ENCODE peak calls at places on chromosome 13, in nine cellular contexts. One of them, this sample, is unnamed.

GRCh38 chr13:45055902-45056648 is 64.2 kb upstream of the GTF2F2 start:
- DNase-seq in stomach: no peak
- DNase-seq in adrenal gland: no peak
- DNase-seq in HepG2: no peak
- DNase-seq in thoracic aorta: no peak
- DNase-seq in psoas muscle: no peak
- DNase-seq in IMR-90: peak
- DNase-seq in thyroid gland: no peak
- DNase-seq in RWPE1: peak
- DNase-seq in this sample: peak

GRCh38 chr13:41900918-41901317 is 60.0 kb downstream of the VWA8 start:
- DNase-seq in psoas muscle: no peak
- DNase-seq in thoracic aorta: no peak
- DNase-seq in IMR-90: peak
- DNase-seq in adrenal gland: peak
- DNase-seq in thyroid gland: no peak
- DNase-seq in HepG2: peak
- DNase-seq in RWPE1: no peak
- DNase-seq in stomach: no peak
- DNase-seq in this sample: no peak

GRCh38 chr13:83340170-83340569 is 542.1 kb downstream of the SLITRK1 start:
- DNase-seq in psoas muscle: no peak
- DNase-seq in HepG2: no peak
- DNase-seq in thyroid gland: no peak
- DNase-seq in IMR-90: no peak
- DNase-seq in thoracic aorta: no peak
- DNase-seq in stomach: no peak
- DNase-seq in RWPE1: no peak
- DNase-seq in adrenal gland: no peak
- DNase-seq in this sample: no peak

GRCh38 chr13:95437561-95437960 is 115.0 kb upstream of the CLDN10 start:
- DNase-seq in HepG2: no peak
- DNase-seq in thyroid gland: no peak
- DNase-seq in adrenal gland: peak
- DNase-seq in RWPE1: no peak
- DNase-seq in psoas muscle: no peak
- DNase-seq in stomach: no peak
- DNase-seq in thoracic aorta: no peak
- DNase-seq in IMR-90: no peak
- DNase-seq in this sample: no peak

GRCh38 chr13:26881154-26881553 is 120.6 kb upstream of the GPR12 start:
- DNase-seq in stomach: no peak
- DNase-seq in HepG2: no peak
- DNase-seq in RWPE1: peak
- DNase-seq in IMR-90: peak
- DNase-seq in thoracic aorta: no peak
- DNase-seq in adrenal gland: peak
- DNase-seq in thyroid gland: peak
- DNase-seq in psoas muscle: no peak
- DNase-seq in this sample: peak

GRCh38 chr13:86881390-86881789 is 789.8 kb upstream of the SLITRK5 start:
- DNase-seq in RWPE1: no peak
- DNase-seq in stomach: no peak
- DNase-seq in thoracic aorta: no peak
- DNase-seq in adrenal gland: no peak
- DNase-seq in HepG2: no peak
- DNase-seq in IMR-90: no peak
- DNase-seq in psoas muscle: no peak
- DNase-seq in thyroid gland: no peak
- DNase-seq in this sample: no peak

GRCh38 chr13:25177636-25178035 is 5.5 kb upstream of the AMER2 start:
- DNase-seq in thoracic aorta: no peak
- DNase-seq in IMR-90: no peak
- DNase-seq in thyroid gland: no peak
- DNase-seq in psoas muscle: no peak
- DNase-seq in RWPE1: no peak
- DNase-seq in HepG2: no peak
- DNase-seq in stomach: no peak
- DNase-seq in adrenal gland: no peak
- DNase-seq in this sample: no peak

GRCh38 chr13:40120288-40120687 is 464.8 kb downstream of the COG6 start:
- DNase-seq in RWPE1: no peak
- DNase-seq in adrenal gland: no peak
- DNase-seq in stomach: no peak
- DNase-seq in thoracic aorta: no peak
- DNase-seq in thyroid gland: no peak
- DNase-seq in psoas muscle: no peak
- DNase-seq in HepG2: no peak
- DNase-seq in IMR-90: no peak
- DNase-seq in this sample: no peak

GRCh38 chr13:35526577-35526976 is 50.1 kb upstream of the MAB21L1 start:
- DNase-seq in psoas muscle: no peak
- DNase-seq in stomach: no peak
- DNase-seq in adrenal gland: no peak
- DNase-seq in HepG2: no peak
- DNase-seq in IMR-90: no peak
- DNase-seq in RWPE1: no peak
- DNase-seq in thoracic aorta: no peak
- DNase-seq in thyroid gland: no peak
- DNase-seq in this sample: no peak

GRCh38 chr13:28489536-28489935 is 5.4 kb downstream of the FLT1 start:
- DNase-seq in psoas muscle: no peak
- DNase-seq in thoracic aorta: no peak
- DNase-seq in HepG2: no peak
- DNase-seq in stomach: no peak
- DNase-seq in IMR-90: peak
- DNase-seq in thyroid gland: no peak
- DNase-seq in adrenal gland: no peak
- DNase-seq in RWPE1: no peak
- DNase-seq in this sample: no peak

DNA sequence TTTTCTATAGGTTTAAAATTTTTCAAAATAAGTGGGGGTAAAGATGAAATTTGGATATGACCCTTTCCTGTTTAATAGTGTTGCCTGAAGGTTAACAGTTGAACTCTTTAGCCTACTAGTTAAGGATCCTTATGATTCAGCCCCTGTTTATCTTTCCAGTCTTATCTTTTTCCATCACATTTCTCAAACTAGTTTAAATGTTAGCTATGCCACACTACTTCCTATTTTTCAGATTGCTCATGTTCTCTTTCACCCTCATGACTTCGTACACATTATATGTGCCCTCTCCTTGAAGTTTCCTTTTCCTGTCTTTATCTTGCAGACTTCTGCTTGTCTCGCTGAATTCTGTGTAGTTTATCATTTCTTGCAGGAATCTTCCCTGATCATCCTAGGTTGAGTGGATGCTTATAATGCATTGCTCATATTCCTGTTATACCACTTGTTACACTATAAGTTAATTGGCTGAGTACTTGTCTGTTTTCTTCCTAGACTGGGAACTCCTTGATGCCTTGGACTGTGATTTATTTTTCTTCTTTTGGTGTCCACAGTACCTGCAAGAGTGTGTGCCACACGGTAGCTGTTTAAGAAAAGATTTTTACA is 86.7 kb downstream of the FNDC3A start:
- DNase-seq in thyroid gland: no peak
- DNase-seq in stomach: no peak
- DNase-seq in adrenal gland: no peak
- DNase-seq in thoracic aorta: no peak
- DNase-seq in HepG2: no peak
- DNase-seq in IMR-90: peak
- DNase-seq in psoas muscle: no peak
- DNase-seq in RWPE1: no peak
- DNase-seq in this sample: no peak
- H3K27ac ChIP-seq in thyroid gland: no peak
- H3K27ac ChIP-seq in stomach: no peak
- H3K27ac ChIP-seq in adrenal gland: no peak
- H3K27ac ChIP-seq in thoracic aorta: no peak
- H3K27ac ChIP-seq in HepG2: no peak
- H3K27ac ChIP-seq in IMR-90: no peak
- H3K27ac ChIP-seq in psoas muscle: no peak
- H3K27ac ChIP-seq in RWPE1: no peak
- H3K27ac ChIP-seq in this sample: peak

GRCh38 chr13:78192721-78193120 is 274.1 kb upstream of the EDNRB start:
- DNase-seq in thyroid gland: no peak
- DNase-seq in IMR-90: peak
- DNase-seq in thoracic aorta: no peak
- DNase-seq in adrenal gland: no peak
- DNase-seq in HepG2: no peak
- DNase-seq in stomach: no peak
- DNase-seq in RWPE1: no peak
- DNase-seq in psoas muscle: no peak
- DNase-seq in this sample: no peak
- H3K27ac ChIP-seq in thyroid gland: no peak
- H3K27ac ChIP-seq in IMR-90: no peak
- H3K27ac ChIP-seq in thoracic aorta: no peak
- H3K27ac ChIP-seq in adrenal gland: no peak
- H3K27ac ChIP-seq in HepG2: no peak
- H3K27ac ChIP-seq in stomach: no peak
- H3K27ac ChIP-seq in RWPE1: no peak
- H3K27ac ChIP-seq in psoas muscle: no peak
- H3K27ac ChIP-seq in this sample: no peak

DNA sequence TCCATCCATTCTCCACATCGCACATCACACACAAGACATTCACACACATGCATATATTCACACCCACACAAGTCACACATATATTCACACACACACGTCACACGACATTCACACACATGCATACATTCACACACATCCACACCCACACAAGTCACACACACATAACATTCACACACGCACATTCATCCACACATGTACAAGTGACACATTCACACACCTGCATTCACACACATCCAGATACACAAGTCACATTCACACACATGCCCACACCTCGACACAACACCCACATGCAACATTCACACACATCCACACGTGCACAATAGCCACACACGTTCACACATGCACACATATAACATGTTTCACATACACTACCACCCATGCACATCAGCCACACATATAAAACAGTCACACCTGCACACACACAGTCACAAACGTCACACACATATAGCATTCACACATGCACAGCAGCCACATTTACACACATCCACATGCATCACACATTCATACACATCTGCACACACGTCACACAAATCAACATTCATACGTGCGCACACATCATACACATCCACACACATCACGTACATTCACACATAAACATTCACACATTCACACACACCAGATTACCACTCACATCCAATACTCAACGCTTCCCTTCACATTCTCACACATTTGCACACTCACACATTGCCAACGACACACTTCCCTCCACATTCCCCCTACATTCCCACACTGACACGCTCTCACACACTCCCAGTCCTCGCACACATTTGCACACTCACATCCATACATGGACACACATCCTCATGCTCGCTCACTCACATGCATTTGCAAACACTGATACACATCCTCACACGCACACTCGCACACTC is 41.0 kb downstream of the ANKRD10 start:
- DNase-seq in HepG2: no peak
- DNase-seq in psoas muscle: no peak
- DNase-seq in stomach: no peak
- DNase-seq in IMR-90: no peak
- DNase-seq in adrenal gland: no peak
- DNase-seq in thoracic aorta: no peak
- DNase-seq in RWPE1: no peak
- DNase-seq in thyroid gland: no peak
- DNase-seq in this sample: no peak
- H3K27ac ChIP-seq in HepG2: no peak
- H3K27ac ChIP-seq in psoas muscle: peak
- H3K27ac ChIP-seq in stomach: peak
- H3K27ac ChIP-seq in IMR-90: no peak
- H3K27ac ChIP-seq in adrenal gland: no peak
- H3K27ac ChIP-seq in thoracic aorta: no peak
- H3K27ac ChIP-seq in RWPE1: peak
- H3K27ac ChIP-seq in thyroid gland: no peak
- H3K27ac ChIP-seq in this sample: no peak

DNA sequence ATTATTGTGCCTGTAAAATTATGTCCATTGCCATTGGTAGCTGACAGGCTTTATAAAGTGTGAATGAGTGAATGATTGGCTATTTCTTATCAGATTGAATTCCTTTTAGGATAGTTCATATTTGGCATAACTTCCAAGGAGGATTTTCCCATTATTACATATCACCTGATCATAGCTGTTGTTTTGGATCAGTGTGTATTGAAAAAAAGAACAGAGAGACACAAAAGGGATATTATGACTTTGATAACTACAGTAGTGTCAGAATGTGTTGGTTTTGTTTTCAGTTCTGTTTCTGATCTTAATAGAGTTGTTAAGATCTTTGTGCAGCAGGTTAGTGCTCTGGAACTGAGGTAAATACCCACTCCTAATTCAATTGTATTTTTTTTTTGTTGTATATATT is 103.8 kb downstream of the LRCH1 start:
- DNase-seq in psoas muscle: no peak
- DNase-seq in RWPE1: no peak
- DNase-seq in thoracic aorta: no peak
- DNase-seq in stomach: no peak
- DNase-seq in HepG2: no peak
- DNase-seq in adrenal gland: no peak
- DNase-seq in thyroid gland: no peak
- DNase-seq in IMR-90: no peak
- DNase-seq in this sample: no peak
- H3K27ac ChIP-seq in psoas muscle: no peak
- H3K27ac ChIP-seq in RWPE1: no peak
- H3K27ac ChIP-seq in thoracic aorta: peak
- H3K27ac ChIP-seq in stomach: peak
- H3K27ac ChIP-seq in HepG2: no peak
- H3K27ac ChIP-seq in adrenal gland: no peak
- H3K27ac ChIP-seq in thyroid gland: peak
- H3K27ac ChIP-seq in IMR-90: no peak
- H3K27ac ChIP-seq in this sample: no peak

GRCh38 chr13:106513608-106514007 is 21.9 kb downstream of the EFNB2 start:
- DNase-seq in HepG2: no peak
- DNase-seq in adrenal gland: no peak
- DNase-seq in thoracic aorta: no peak
- DNase-seq in stomach: no peak
- DNase-seq in psoas muscle: no peak
- DNase-seq in thyroid gland: no peak
- DNase-seq in IMR-90: no peak
- DNase-seq in RWPE1: no peak
- DNase-seq in this sample: no peak
- H3K27ac ChIP-seq in HepG2: no peak
- H3K27ac ChIP-seq in adrenal gland: no peak
- H3K27ac ChIP-seq in thoracic aorta: no peak
- H3K27ac ChIP-seq in stomach: no peak
- H3K27ac ChIP-seq in psoas muscle: no peak
- H3K27ac ChIP-seq in thyroid gland: no peak
- H3K27ac ChIP-seq in IMR-90: no peak
- H3K27ac ChIP-seq in RWPE1: no peak
- H3K27ac ChIP-seq in this sample: peak